ENCODE peak calls at places on chromosome 12, in six cellular contexts. E is naive thymus-derived CD4-positive, alpha-beta T cell; M is Peyer's patch; I is GM23248; B is stomach; X is neural progenitor cell. J is an unnamed sample. For H3K4me1, the result is how much of the 10 kb centered on the place peaks cover.

GRCh38 chr12:120688527-120689071 is 1.6 kb downstream of the MLEC start:
- DNase-seq in B (no peak), I (peak), M (peak), E (no peak), X (no peak), J (no peak)

GRCh38 chr12:19946549-19946948 is 421.8 kb upstream of the PDE3A start:
- DNase-seq in E (no peak), M (no peak), I (peak), X (no peak), B (no peak), J (no peak)

GRCh38 chr12:130394906-130395305 is 57.2 kb downstream of the PIWIL1 start:
- DNase-seq in I (no peak), X (no peak), E (no peak), B (no peak), M (no peak), J (no peak)

GRCh38 chr12:65462506-65462905 is 184.0 kb downstream of the MSRB3 start:
- DNase-seq in I (no peak), X (no peak), E (no peak), M (no peak), B (no peak), J (no peak)

GRCh38 chr12:64450711-64451486 is 1.0 kb upstream of the TBK1 start:
- DNase-seq in E (no peak), X (peak), M (no peak), B (no peak), I (peak), J (peak)

GRCh38 chr12:90484130-90484529 is 470.8 kb downstream of the CCER1 start:
- DNase-seq in E (no peak), B (no peak), X (no peak), I (no peak), M (no peak), J (no peak)

GRCh38 chr12:31215521-31216232 is 110.3 kb downstream of the SINHCAF start:
- DNase-seq in M (no peak), X (no peak), B (no peak), I (no peak), E (no peak), J (no peak)

GRCh38 chr12:94112116-94112515 is 36.3 kb upstream of the PLXNC1 start:
- DNase-seq in X (no peak), M (no peak), I (no peak), E (no peak), B (no peak), J (no peak)

GRCh38 chr12:125032466-125033152 is 32.6 kb upstream of the AACS start:
- DNase-seq in E (no peak), X (no peak), B (no peak), M (no peak), I (no peak), J (no peak)

GRCh38 chr12:132642846-132643835 is 24.6 kb downstream of the P2RX2 start:
- DNase-seq in I (no peak), B (no peak), E (no peak), X (no peak), M (no peak), J (no peak)

GRCh38 chr12:9711664-9712063 is 21.2 kb downstream of the CLECL1 start:
- DNase-seq in I (peak), B (no peak), E (no peak), X (no peak), M (no peak), J (no peak)

GRCh38 chr12:64691793-64692583 is 67.2 kb downstream of the GNS start:
- DNase-seq in X (peak), I (no peak), B (no peak), M (no peak), E (no peak), J (no peak)

GRCh38 chr12:56315626-56316473 is at the start of gene CNPY2:
- DNase-seq in I (peak), M (peak), B (peak), X (peak), E (peak), J (peak)

GRCh38 chr12:48601013-48601756 is 31.3 kb upstream of the LALBA start:
- DNase-seq in B (no peak), M (no peak), X (peak), I (peak), E (no peak), J (no peak)

GRCh38 chr12:52585951-52586350 is 12.3 kb upstream of the KRT74 start:
- DNase-seq in E (peak), M (no peak), I (no peak), B (no peak), X (no peak), J (no peak)

DNA sequence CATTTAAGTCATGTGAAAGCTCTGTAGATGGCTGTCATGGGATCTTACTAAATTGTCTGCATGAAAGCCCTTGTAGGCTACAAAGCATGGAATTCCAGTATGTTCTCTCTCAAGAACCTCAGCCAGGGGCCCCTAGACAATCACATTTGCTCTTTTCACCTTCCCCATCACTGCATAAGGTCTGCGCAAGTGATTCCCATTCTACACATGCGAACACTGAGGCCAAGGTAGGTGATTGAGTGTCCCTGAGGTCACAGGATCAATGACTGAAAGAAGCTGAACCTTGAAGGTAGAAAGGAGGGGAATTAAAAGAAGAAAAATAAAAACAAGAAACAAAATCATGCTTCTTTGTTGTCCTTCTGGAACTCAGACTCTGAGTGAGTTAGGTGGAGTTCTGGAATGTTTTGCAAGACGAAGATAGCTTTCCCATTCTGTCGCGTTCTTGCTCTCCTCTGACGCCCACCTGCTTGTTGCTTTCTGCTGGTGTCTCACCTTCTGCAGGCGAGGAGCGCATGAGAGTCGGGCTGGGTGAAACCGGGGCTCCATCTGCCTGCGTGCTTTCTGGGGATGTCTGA is 79.9 kb downstream of the SPRING1 start:
- DNase-seq in M (no peak), B (no peak), I (no peak), E (no peak), X (no peak), J (no peak)
- H3K4me1 ChIP-seq in M (under half), B (under half), I (under half), E (under half), X (under half), J (under half)

DNA sequence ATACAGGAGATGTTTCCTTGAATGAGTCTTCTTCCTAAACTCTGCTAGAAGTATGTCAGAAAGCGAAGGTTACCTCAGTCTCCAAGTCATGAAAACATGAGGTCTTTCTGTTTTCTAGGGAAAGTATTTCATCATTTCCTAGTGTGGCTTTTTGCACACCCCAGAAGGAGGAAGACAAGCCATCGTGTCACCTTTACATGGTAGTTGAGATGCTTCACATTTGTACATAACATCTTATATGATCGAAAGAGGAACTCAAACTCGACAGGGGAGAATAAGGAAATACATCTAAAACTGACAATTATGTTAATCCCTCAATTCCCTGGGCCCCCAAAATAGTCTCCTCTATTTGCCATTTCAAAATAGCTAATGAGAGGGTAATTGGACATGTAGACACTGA is 214.1 kb upstream of the PLEKHG7 start:
- DNase-seq in M (no peak), I (no peak), X (no peak), B (no peak), E (no peak), J (peak)
- H3K4me3 ChIP-seq in M (no peak), I (no peak), X (no peak), B (no peak), E (no peak), J (peak)

DNA sequence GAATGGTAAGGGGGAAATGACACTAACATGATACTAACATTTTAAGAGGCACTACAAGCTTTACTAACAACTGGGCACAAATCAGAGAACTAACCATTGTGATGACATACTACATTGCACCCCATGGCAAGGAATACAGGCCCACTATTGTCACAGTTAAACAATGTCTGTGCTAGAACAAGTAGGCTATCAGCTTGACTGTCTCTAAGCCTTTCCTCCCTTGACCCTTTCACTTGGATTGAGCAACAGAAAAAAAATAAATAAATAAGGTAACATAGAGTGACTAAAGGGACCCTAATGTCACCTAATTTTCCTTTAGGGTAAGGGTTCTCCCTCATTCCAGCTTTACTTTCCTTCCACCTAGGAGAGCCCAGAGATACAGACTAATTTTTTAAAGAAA is 4.4 kb downstream of the SLC38A2 start:
- DNase-seq in I (no peak), X (no peak), E (no peak), B (no peak), M (no peak), J (no peak)
- H3K4me1 ChIP-seq in I (under half), X (under half), E (half or more), B (half or more), M (under half), J (under half)

DNA sequence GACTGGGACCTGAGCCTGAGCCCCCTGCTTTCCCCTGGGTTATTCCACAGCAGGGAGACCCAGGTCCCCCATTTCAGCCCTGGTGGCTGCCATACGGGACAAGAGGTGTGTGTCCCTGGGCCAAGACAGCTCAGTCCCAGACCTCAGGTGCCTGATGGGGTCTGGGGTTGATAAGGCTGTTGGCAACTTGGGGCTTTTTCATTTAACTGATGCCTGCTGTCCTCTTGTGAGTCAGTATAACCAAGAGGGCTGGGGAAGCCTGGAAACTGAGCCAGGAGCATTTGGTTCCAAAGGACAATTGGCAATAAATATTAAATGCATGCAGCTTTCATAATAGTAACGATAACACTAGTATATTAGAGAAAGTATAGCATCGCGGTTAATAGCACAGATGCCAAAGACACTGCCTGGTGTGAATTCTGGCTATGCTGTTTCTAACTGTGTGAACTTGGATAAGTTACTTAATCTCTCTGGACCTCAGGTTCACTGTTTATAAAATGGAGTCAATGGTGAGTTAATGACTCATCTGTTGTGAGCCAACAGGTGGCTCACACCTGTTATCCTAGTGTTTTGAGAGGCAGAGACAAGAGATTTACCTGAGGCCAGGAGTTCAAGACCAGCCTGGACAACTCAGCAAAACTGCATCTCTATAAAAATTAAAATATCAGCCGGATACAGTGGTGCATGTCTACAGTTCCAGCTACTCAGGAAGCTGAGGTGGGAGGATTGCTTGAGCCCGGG is 919 bp downstream of the SDSL start:
- DNase-seq in E (no peak), I (no peak), X (no peak), M (no peak), B (no peak), J (no peak)
- H3K4me3 ChIP-seq in E (no peak), I (peak), X (no peak), M (peak), B (peak), J (no peak)

DNA sequence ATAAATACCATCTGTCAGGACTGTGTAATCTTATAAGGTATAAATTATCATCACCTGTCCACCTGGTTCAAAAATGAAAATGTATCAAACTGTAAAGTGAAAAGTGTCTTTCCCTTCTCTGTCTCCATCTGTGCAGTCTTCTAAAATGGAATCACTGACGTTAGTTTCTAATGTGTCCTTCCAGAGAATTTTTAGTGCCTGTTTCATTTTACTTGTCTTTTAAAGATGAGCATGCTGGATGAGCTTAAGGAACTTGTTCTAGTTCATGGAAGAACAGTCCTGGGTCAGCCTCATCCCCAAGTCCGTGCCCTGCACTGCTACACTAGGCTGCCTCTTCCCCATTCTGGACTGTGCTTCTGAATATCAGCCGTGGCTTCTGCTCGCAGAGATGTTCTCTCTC is 5.4 kb upstream of the NT5DC3 start:
- DNase-seq in E (no peak), I (no peak), M (no peak), B (no peak), X (no peak), J (no peak)
- H3K4me1 ChIP-seq in E (under half), I (under half), M (under half), B (under half), X (under half), J (under half)

DNA sequence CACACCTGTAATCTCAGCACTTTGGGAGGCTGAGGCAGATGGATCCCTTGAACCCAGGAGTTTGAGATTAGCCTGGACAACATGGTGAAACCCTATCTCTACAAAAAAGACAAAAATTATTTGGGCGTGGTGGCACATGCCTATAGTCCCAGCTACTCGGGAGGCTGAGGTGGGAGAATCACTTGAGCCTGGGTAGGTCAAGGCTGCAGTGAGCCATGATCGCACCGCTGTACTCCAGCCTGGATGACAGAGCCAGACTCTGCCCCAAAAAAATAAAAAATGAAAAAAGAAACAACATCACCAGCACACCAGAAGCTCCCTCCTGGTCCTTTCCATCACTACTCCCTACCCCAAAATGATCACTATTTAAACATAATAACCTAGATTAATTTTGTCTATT is 2.6 kb downstream of the VEZT start:
- DNase-seq in B (no peak), I (no peak), X (no peak), M (no peak), E (no peak), J (no peak)
- H3K4me3 ChIP-seq in B (no peak), I (no peak), X (peak), M (no peak), E (no peak), J (peak)

DNA sequence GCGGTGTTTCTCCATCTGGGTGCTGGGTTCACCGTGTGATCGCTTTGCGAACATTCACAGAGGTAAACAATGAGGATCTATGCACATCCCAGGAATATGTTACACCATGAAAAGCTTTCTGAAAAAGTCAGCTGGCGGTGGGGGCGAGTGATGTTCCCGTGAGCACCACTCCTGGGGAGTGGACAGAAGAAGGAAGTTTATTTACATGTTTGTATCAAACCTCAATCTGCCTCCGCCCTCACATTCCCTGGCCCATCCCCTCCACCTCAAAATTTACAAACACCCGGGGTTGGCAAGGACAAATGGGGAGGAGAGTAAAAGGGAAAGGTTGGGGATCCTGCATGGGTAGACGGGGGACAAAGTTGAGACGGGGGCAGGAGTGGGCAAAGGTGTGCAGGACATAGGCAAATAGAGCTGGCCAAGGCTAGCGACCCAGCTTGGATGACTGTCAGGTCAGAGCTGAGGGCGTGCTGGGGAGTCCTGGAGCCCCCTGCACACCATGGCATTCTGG is 6.9 kb downstream of the TNFRSF1A start:
- DNase-seq in I (peak), X (no peak), B (peak), M (no peak), E (no peak), J (no peak)
- H3K4me1 ChIP-seq in I (half or more), X (under half), B (half or more), M (under half), E (half or more), J (under half)